ENCODE peak calls at places on chromosomes 1 and 21, in seven cellular contexts. S is brain microvascular endothelial cell, N is heart left ventricle, K is PC-3, B is dorsolateral prefrontal cortex, R is thoracic aorta, F is WERI-Rb-1. L is an unnamed sample.

GRCh38 chr1:236280438-236281285 is 1.1 kb downstream of the ERO1B start:
- DNase-seq in R (no peak), F (no peak), N (no peak), S (no peak), B (peak; percentile 41), K (peak; percentile 11), L (no peak)

GRCh38 chr1:94551449-94551848 is 9.9 kb upstream of the F3 start:
- DNase-seq in N (no peak), S (no peak), B (no peak), F (no peak), K (no peak), R (no peak), L (peak; percentile 60)

GRCh38 chr1:182971219-182971618 is 18.3 kb upstream of the SHCBP1L start:
- DNase-seq in R (no peak), F (no peak), S (no peak), K (no peak), B (no peak), N (no peak), L (no peak)

GRCh38 chr1:29655945-29656866 is 419.9 kb downstream of the PTPRU start:
- DNase-seq in B (no peak), R (no peak), F (peak; percentile 51), S (no peak), K (peak; percentile 42), N (no peak), L (peak; percentile 64)

GRCh38 chr1:180791806-180792205 is 120.9 kb upstream of the KIAA1614 start:
- DNase-seq in S (no peak), B (no peak), F (no peak), N (no peak), K (peak; percentile 67), R (no peak), L (no peak)

GRCh38 chr1:152109998-152110294 is 5.3 kb downstream of the TCHH start:
- DNase-seq in F (no peak), N (no peak), S (no peak), K (no peak), R (no peak), B (no peak), L (no peak)

GRCh38 chr1:100582943-100583342 is 45.0 kb downstream of the GPR88 start:
- DNase-seq in S (no peak), F (no peak), B (no peak), R (no peak), N (no peak), K (no peak), L (no peak)

GRCh38 chr1:168653567-168653966 is 75.4 kb downstream of the DPT start:
- DNase-seq in K (peak; percentile 32), F (no peak), R (no peak), S (no peak), B (no peak), N (no peak), L (no peak)

GRCh38 chr1:202586018-202586821 is 124.0 kb downstream of the SYT2 start:
- DNase-seq in R (no peak), S (no peak), N (no peak), B (peak; percentile 53), K (peak; percentile 15), F (no peak), L (no peak)

GRCh38 chr21:37149411-37149810 is 76.4 kb downstream of the TTC3 start:
- DNase-seq in R (no peak), B (no peak), K (peak; percentile 9), S (peak; percentile 16), F (no peak), N (no peak), L (no peak)

GRCh38 chr1:112904831-112905227 is 51.2 kb downstream of the SLC16A1 start:
- DNase-seq in F (no peak), R (no peak), N (no peak), S (no peak), K (peak; percentile 70), B (no peak), L (no peak)

GRCh38 chr1:55154616-55155015 is 60.5 kb downstream of the USP24 start:
- DNase-seq in K (no peak), S (no peak), N (no peak), R (no peak), F (no peak), B (no peak), L (no peak)

GRCh38 chr1:228163004-228163753 is 2.4 kb upstream of the IBA57 start:
- DNase-seq in N (peak; percentile 79), B (no peak), R (no peak), K (no peak), S (peak; percentile 32), F (no peak), L (no peak)

GRCh38 chr1:228768345-228768717 is 33.1 kb downstream of the RHOU start:
- DNase-seq in B (no peak), N (no peak), K (no peak), S (no peak), R (no peak), F (peak; percentile 21), L (no peak)

GRCh38 chr1:67889940-67890567 is 56.8 kb upstream of the GNG12 start:
- DNase-seq in N (no peak), B (no peak), F (no peak), K (peak; percentile 85), S (peak; percentile 95), R (no peak), L (no peak)

GRCh38 chr1:43796111-43796581 is 88.8 kb downstream of the ST3GAL3 start:
- DNase-seq in B (peak; percentile 9), R (no peak), K (no peak), F (no peak), S (peak; percentile 50), N (no peak), L (no peak)

GRCh38 chr1:1318131-1318652 is 6.3 kb downstream of the INTS11 start:
- DNase-seq in K (peak; percentile 99), S (peak; percentile 95), N (peak; percentile 75), R (peak; percentile 73), F (no peak), B (no peak), L (no peak)

GRCh38 chr1:165793951-165794350 is 25.3 kb upstream of the TMCO1 start:
- DNase-seq in B (no peak), N (no peak), F (no peak), R (no peak), K (peak; percentile 28), S (no peak), L (no peak)

GRCh38 chr1:95041491-95042165 is 31.1 kb downstream of the ALG14 start:
- DNase-seq in F (peak; percentile 59), B (peak; percentile 51), S (peak; percentile 83), N (peak; percentile 59), K (peak; percentile 81), R (no peak), L (no peak)

GRCh38 chr1:86705633-86705985 is 1.2 kb downstream of the SH3GLB1 start:
- DNase-seq in R (no peak), F (no peak), K (peak; percentile 18), N (no peak), S (no peak), B (no peak), L (no peak)

DNA sequence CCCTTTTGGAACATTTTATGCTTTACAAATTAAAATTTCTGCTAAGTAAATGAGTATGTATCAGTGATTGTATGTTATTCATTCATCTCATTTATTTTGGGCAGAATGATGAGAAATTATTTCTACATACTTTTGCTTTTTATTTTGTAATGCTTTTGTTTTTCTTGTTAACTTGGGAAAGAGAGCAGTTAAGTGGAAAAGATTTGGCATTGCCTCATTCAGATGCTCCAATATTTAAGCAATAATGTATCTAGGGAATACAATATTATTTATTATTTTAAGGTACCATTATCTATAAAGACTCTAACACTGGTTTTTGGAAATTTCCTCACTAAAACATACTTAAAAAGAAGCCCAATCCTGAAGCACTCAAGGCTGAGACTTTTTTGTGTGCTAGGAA is 431.8 kb downstream of the NEGR1 start:
- DNase-seq in F (no peak), R (no peak), K (no peak), S (no peak), B (no peak), N (no peak), L (no peak)
- H3K27ac ChIP-seq in F (no peak overlapping the region), R (no peak overlapping the region), K (no peak overlapping the region), S (no peak overlapping the region), B (no peak overlapping the region), N (no peak overlapping the region), L (no peak overlapping the region)

DNA sequence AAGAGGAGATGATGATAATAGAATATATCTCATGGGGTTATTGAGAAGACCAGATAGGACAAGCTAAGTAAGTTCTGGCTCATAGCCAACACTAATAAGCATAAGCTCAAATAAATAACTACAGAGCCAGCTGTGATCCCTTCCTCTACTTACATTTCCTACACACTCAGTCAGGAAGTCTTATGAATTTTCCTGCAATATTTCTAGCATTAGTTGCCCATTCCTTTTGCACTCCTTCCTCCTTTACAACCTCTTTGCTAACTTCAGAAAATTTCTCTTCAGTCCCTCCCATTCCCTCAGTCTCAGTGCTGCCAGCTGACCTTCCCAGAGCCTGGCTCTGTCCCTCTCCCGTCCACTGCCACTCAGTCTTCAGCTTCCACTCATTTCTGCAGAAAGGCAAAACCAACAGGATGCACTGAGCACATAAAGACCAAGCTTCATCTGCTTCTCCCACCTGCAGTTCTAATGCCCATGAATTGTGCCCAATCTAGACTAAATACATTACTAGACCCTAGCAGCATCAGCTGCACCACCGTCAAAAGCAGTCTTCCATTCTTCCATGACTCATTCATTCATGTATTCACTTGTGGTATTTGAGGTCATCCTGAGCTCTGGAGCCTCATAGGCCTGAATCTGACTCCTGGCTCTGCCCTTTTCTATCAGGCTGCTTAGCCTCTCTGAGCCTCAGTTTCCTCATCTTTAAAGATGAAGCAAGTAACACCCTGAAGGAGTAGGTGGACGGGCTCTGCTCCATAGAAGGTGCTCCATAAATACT is 54.6 kb upstream of the SIPA1L2 start:
- DNase-seq in F (no peak), K (peak; percentile 57), B (no peak), R (no peak), S (peak; percentile 48), N (no peak), L (no peak)
- TF ChIP-seq CTCF in F (no peak), K (no peak), B (no peak), R (no peak), S (no peak), N (no peak), L (no peak)

GRCh38 chr1:31577515-31578191 is 1.3 kb downstream of the TINAGL1 start:
- DNase-seq in N (no peak), R (no peak), F (no peak), S (no peak), B (no peak), K (peak; percentile 43), L (no peak)
- H3K4me3 ChIP-seq in N (peak overlapping the region; percentile 84), R (peak overlapping the region; percentile 91), F (no peak overlapping the region), S (peak overlapping the region; percentile 37), B (no peak overlapping the region), K (peak overlapping the region; percentile 71), L (peak overlapping the region; percentile 56)

GRCh38 chr1:109929170-109929569 is 18.5 kb downstream of the CSF1 start:
- DNase-seq in B (no peak), R (no peak), K (no peak), N (no peak), S (no peak), F (no peak), L (no peak)

GRCh38 chr1:109926662-109927300 is 16.1 kb downstream of the CSF1 start:
- DNase-seq in R (no peak), S (peak; percentile 41), K (peak; percentile 52), N (no peak), F (no peak), B (no peak), L (no peak)

GRCh38 chr1:109928591-109929111 is 18.0 kb downstream of the CSF1 start:
- DNase-seq in B (peak; percentile 50), N (peak; percentile 66), F (no peak), R (no peak), K (no peak), S (peak; percentile 35), L (no peak)

GRCh38 chr1:109927908-109928307 is 17.3 kb downstream of the CSF1 start:
- DNase-seq in R (peak; percentile 47), K (no peak), B (peak; percentile 34), N (peak; percentile 83), S (peak; percentile 35), F (no peak), L (peak; percentile 97)

GRCh38 chr1:109927356-109927755 is 16.7 kb downstream of the CSF1 start:
- DNase-seq in R (no peak), B (no peak), N (no peak), K (no peak), S (no peak), F (no peak), L (no peak)
- H3K27ac ChIP-seq in R (peak overlapping the region; percentile 69), B (peak overlapping the region; percentile 14), N (peak overlapping the region; percentile 79), K (no peak overlapping the region), S (no peak overlapping the region), F (no peak overlapping the region), L (peak overlapping the region; percentile 82)

L was measured in vagina.